ENCODE peak calls at places on chromosomes 12 and 14, in four cellular contexts. Z is DND-41, T is left lung, N is A549. I is an unnamed sample.
A peak's percentile ranks its signal among the peaks of the same experiment; 100 is the strongest.

GRCh38 chr14:35715079-35715478 is 94.0 kb downstream of the RALGAPA1 start:
- DNase-seq in Z (no peak), N (no peak), T (no peak), I (no peak)

GRCh38 chr12:67853204-67853603 is 136.0 kb upstream of the IFNG-AS1 start:
- DNase-seq in T (no peak), N (no peak), Z (no peak), I (no peak)

GRCh38 chr14:23093993-23094665 is 807 bp downstream of the ACIN1 start:
- DNase-seq in T (no peak), Z (no peak), N (no peak), I (no peak)

GRCh38 chr14:60945984-60946383 is 34.9 kb downstream of the TRMT5 start:
- DNase-seq in N (no peak), Z (no peak), T (no peak), I (no peak)

GRCh38 chr12:58262796-58263195 is 321.4 kb downstream of the ATP23 start:
- DNase-seq in T (no peak), Z (no peak), N (no peak), I (no peak)

GRCh38 chr14:54182419-54183040 is 214.3 kb upstream of the CDKN3 start:
- DNase-seq in T (no peak), N (no peak), Z (no peak), I (no peak)

GRCh38 chr14:105476937-105477658 is 2.5 kb downstream of the CRIP2 start:
- DNase-seq in T (no peak), N (no peak), Z (no peak), I (no peak)

GRCh38 chr12:39912211-39912980 is 193.5 kb downstream of the SLC2A13 start:
- DNase-seq in Z (no peak), N (peak; percentile 19), T (peak; percentile 81), I (no peak)

GRCh38 chr12:40327506-40327905 is 102.7 kb downstream of the LRRK2 start:
- DNase-seq in T (no peak), Z (no peak), N (no peak), I (no peak)

DNA sequence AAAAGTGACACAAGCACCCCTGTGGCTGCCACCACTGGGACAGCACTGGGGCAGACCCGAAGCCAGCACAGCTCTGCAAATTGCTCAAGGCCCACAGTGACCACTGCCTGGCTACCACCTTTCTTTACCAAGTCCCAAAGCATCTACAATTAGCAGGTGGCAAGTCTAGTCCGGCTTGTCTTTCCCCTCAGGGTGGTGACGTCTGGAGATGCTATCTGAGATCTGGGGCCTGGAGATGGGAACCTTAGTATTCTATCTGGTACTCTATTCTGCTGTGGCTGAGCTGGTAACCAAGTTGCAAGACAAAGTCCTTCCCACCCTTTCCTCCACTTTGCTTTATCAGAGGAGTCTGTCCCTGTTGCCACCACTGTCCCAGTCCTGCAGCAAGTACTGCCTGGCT is 1010.1 kb upstream of the FLRT2 start:
- DNase-seq in N (no peak), Z (no peak), T (no peak), I (no peak)
- H3K9me3 ChIP-seq in N (no peaks in the 10 kb centered on the region), Z (no peaks in the 10 kb centered on the region), T (peaks cover 5% of the 10 kb centered on the region), I (no peaks in the 10 kb centered on the region)

DNA sequence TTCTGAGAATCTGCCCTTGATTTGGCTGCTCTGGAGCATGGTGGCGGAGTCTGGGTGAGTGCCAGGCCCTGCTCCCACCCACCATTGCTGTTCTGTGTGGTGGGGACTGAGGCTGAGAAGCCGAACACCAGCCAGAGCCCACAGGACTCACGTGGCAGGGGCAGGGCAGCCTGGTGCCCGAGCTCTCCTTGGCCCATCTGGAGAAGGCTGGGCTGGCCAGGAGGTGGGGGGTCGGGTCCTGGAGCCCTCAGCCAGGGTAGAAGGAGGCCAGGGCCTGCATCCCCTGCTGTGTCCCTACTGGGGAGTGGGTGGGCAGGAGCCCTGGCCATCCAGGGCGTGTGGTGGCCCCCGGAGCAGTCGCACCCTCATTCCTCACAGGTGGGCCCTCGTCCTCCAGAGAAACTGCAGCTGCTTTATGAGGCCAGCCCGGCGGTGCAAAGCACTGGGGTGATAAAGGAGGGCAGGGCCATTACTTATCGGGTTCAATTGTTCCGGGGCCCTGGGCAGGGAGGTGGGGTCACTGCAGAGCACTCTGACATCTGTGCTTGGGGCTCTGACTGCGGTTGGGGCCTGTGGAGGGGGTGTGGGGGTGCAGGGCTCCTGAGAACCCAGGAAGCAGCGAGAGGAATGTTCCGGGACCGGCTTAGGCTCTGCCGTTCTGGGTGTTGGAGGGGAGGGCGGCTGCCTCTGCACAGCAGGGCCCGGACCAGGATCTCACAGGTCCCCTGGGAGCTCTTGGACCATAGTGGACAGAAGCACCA is 217.5 kb upstream of the C14orf180 start:
- DNase-seq in N (no peak), Z (no peak), T (peak; percentile 21), I (peak; percentile 3)
- H3K9me3 ChIP-seq in N (no peaks in the 10 kb centered on the region), Z (no peaks in the 10 kb centered on the region), T (no peaks in the 10 kb centered on the region), I (no peaks in the 10 kb centered on the region)

GRCh38 chr14:70872678-70873020 is 34.6 kb upstream of the PCNX1 start:
- DNase-seq in Z (no peak), N (no peak), T (no peak), I (no peak)
- H3K9me3 ChIP-seq in Z (peaks cover 19% of the 10 kb centered on the region), N (no peaks in the 10 kb centered on the region), T (peaks cover 27% of the 10 kb centered on the region), I (no peaks in the 10 kb centered on the region)

GRCh38 chr12:37547611-37548010 is 769.0 kb upstream of the ALG10B start:
- DNase-seq in T (no peak), N (no peak), Z (no peak), I (no peak)
- H3K9me3 ChIP-seq in T (peaks cover 57% of the 10 kb centered on the region), N (no peaks in the 10 kb centered on the region), Z (peaks cover 12% of the 10 kb centered on the region), I (no peaks in the 10 kb centered on the region)

GRCh38 chr12:34407813-34408212 is 385.5 kb downstream of the ALG10 start:
- DNase-seq in N (no peak), Z (no peak), T (no peak), I (no peak)

GRCh38 chr12:34405286-34406227 is 383.3 kb downstream of the ALG10 start:
- DNase-seq in T (peak; percentile 13), Z (no peak), N (no peak), I (peak; percentile 5)

GRCh38 chr12:34406228-34406995 is 384.1 kb downstream of the ALG10 start:
- DNase-seq in T (peak; percentile 19), N (no peak), Z (no peak), I (peak; percentile 1)

GRCh38 chr12:34404377-34405285 is 382.3 kb downstream of the ALG10 start:
- DNase-seq in N (no peak), T (peak; percentile 16), Z (no peak), I (no peak)

DNA sequence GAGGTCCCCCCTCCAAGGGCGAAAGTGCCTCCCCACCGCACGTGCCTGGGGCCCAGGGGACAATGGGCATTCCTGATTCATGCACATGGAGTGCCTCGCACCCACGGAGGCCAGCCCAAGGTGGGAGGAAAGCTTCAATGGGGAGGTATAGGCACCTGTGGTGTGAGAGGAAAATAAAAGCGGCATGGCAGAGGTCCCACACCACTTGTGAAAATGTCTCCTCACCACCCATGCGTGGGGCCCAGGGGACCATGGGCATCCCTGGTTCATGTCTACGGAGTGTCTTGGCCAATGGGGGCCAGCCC is 384.7 kb downstream of the ALG10 start:
- DNase-seq in N (no peak), T (peak; percentile 15), Z (no peak), I (no peak)
- H3K9me3 ChIP-seq in N (peaks cover 17% of the 10 kb centered on the region), T (peaks cover 100% of the 10 kb centered on the region), Z (peaks cover 46% of the 10 kb centered on the region), I (peaks cover 4% of the 10 kb centered on the region)

DNA sequence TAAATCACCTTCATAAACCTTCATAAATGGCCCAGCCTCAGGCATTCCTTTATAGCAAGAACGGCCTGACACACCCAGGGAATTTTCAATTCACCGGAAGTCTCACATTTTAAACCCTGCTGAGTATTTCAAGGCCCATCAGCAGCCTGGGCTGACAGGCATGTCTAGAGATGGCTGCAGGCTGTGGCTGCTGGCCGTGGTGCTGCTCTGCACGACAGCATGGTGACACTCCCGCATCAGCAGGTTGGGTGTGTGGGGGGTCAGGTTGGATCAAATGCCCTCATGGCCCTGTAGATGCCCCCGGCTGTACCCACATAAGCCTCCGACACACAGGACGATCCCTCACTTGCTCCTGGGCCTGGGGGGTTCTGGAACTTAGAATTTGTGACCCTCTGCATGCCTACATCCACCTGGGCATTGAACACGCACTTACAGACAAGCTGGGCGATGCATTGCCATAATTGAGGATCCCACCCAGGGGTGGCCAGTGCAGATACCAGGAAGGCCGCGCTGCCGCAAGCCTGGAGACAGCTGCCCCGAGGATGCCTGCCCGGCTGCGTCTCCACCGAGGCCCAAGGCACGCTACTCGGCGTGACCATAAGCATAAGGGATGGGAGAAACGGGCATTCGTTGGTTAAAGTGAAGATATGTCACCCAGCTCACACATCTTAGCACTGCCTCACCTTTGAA is 124.3 kb downstream of the PIWIL1 start:
- DNase-seq in T (no peak), N (no peak), Z (peak; percentile 27), I (no peak)
- H3K9me3 ChIP-seq in T (peaks cover 5% of the 10 kb centered on the region), N (peaks cover 3% of the 10 kb centered on the region), Z (no peaks in the 10 kb centered on the region), I (no peaks in the 10 kb centered on the region)

GRCh38 chr14:87601011-87601410 is 392.0 kb downstream of the GALC start:
- DNase-seq in N (no peak), Z (no peak), T (no peak), I (no peak)
- H3K9me3 ChIP-seq in N (no peaks in the 10 kb centered on the region), Z (peaks cover 6% of the 10 kb centered on the region), T (peaks cover 13% of the 10 kb centered on the region), I (no peaks in the 10 kb centered on the region)